ENCODE peak calls at places on chromosome 9, in nine cellular contexts. T is tibial nerve, U is A673, S is H9, J is nephron progenitor cell, H is AG04450, N is right lobe of liver, Z is lung, F is sigmoid colon. L is an unnamed sample.
A peak's percentile ranks its signal among the peaks of the same experiment; 100 is the strongest.

GRCh38 chr9:87547665-87548064 is 50.0 kb downstream of the DAPK1 start:
- DNase-seq in Z (no peak), U (no peak), T (no peak), J (no peak), N (no peak), H (no peak), S (no peak), F (no peak), L (no peak)

GRCh38 chr9:107874591-107875374 is 385.2 kb upstream of the KLF4 start:
- DNase-seq in J (no peak), F (no peak), S (no peak), N (no peak), U (no peak), Z (no peak), H (no peak), T (no peak), L (no peak)

GRCh38 chr9:71986860-71987259 is 73.6 kb downstream of the C9orf57 start:
- DNase-seq in F (no peak), Z (no peak), S (no peak), H (no peak), J (no peak), U (no peak), N (no peak), T (no peak), L (no peak)

GRCh38 chr9:126965077-126965476 is 50.5 kb downstream of the RALGPS1 start:
- DNase-seq in Z (no peak), F (no peak), N (no peak), S (no peak), H (no peak), T (no peak), U (no peak), J (no peak), L (no peak)

GRCh38 chr9:19028835-19029451 is 4.1 kb downstream of the SAXO1 start:
- DNase-seq in U (peak; percentile 45), F (no peak), T (peak; percentile 45), H (peak; percentile 52), N (no peak), J (peak; percentile 54), S (peak; percentile 61), Z (no peak), L (peak; percentile 78)

GRCh38 chr9:136328622-136329041 is 1.3 kb downstream of the GPSM1 start:
- DNase-seq in S (no peak), T (no peak), U (peak; percentile 51), Z (no peak), J (peak; percentile 46), H (no peak), F (peak; percentile 69), N (no peak), L (peak; percentile 75)

GRCh38 chr9:32015795-32016194 is 368.6 kb upstream of the ACO1 start:
- DNase-seq in S (no peak), U (no peak), Z (no peak), H (no peak), F (no peak), N (no peak), J (no peak), T (no peak), L (no peak)

GRCh38 chr9:114121445-114122151 is 22.5 kb upstream of the KIF12 start:
- DNase-seq in U (no peak), N (no peak), Z (no peak), H (no peak), S (no peak), F (no peak), J (peak; percentile 25), T (no peak), L (no peak)

GRCh38 chr9:130833324-130833990 is 1.6 kb upstream of the ABL1 start:
- DNase-seq in F (no peak), H (no peak), Z (no peak), J (no peak), N (no peak), S (no peak), T (no peak), U (no peak), L (no peak)

GRCh38 chr9:28951945-28952344 is 1378.7 kb upstream of the C9orf72 start:
- DNase-seq in U (no peak), N (no peak), H (no peak), F (no peak), T (no peak), J (no peak), S (no peak), Z (no peak), L (no peak)
- TF ChIP-seq CTCF in U (no peak), N (no peak), H (no peak), F (no peak), T (no peak), J (no peak), S (peak; percentile 50), Z (no peak), L (peak; percentile 10)

GRCh38 chr9:20622330-20623020 is at the start of gene MLLT3:
- DNase-seq in J (peak; percentile 97), T (peak; percentile 87), S (peak; percentile 96), Z (peak; percentile 96), U (peak; percentile 95), F (peak; percentile 98), H (peak; percentile 91), N (peak; percentile 97), L (peak; percentile 44)

GRCh38 chr9:20623748-20624124 is 1.4 kb upstream of the MLLT3 start:
- DNase-seq in F (no peak), S (no peak), N (no peak), J (no peak), Z (no peak), H (no peak), U (no peak), T (no peak), L (no peak)

GRCh38 chr9:20623021-20623747 is 885 bp upstream of the MLLT3 start:
- DNase-seq in Z (peak; percentile 31), N (peak; percentile 47), F (peak; percentile 70), H (no peak), S (no peak), T (peak; percentile 14), J (peak; percentile 45), U (peak; percentile 47), L (peak; percentile 26)

GRCh38 chr9:20624201-20625002 is 2.1 kb upstream of the MLLT3 start:
- DNase-seq in Z (peak; percentile 49), U (peak; percentile 82), F (peak; percentile 74), T (peak; percentile 71), J (peak; percentile 48), H (no peak), N (peak; percentile 55), S (peak; percentile 41), L (no peak)

GRCh38 chr9:20625003-20625349 is 2.7 kb upstream of the MLLT3 start:
- DNase-seq in N (no peak), T (no peak), J (no peak), S (no peak), F (no peak), Z (no peak), U (no peak), H (no peak), L (no peak)
- TF ChIP-seq CTCF in N (no peak), T (no peak), J (peak; percentile 34), S (no peak), F (no peak), Z (no peak), U (peak; percentile 7), H (no peak), L (no peak)

GRCh38 chr9:14501366-14501765 is 187.4 kb upstream of the NFIB start:
- DNase-seq in U (no peak), Z (no peak), F (no peak), S (no peak), T (no peak), J (no peak), H (no peak), N (no peak), L (no peak)

GRCh38 chr9:14497476-14497875 is 183.5 kb upstream of the NFIB start:
- DNase-seq in N (no peak), J (no peak), U (no peak), S (no peak), T (peak; percentile 18), Z (no peak), H (no peak), F (no peak), L (no peak)

GRCh38 chr9:14499976-14500375 is 186.0 kb upstream of the NFIB start:
- DNase-seq in J (no peak), F (no peak), H (no peak), T (no peak), U (no peak), N (no peak), Z (no peak), S (no peak), L (no peak)

GRCh38 chr9:14500705-14501104 is 186.8 kb upstream of the NFIB start:
- DNase-seq in J (no peak), S (no peak), N (no peak), Z (no peak), U (no peak), T (no peak), H (no peak), F (no peak), L (no peak)

GRCh38 chr9:14498824-14499223 is 184.9 kb upstream of the NFIB start:
- DNase-seq in Z (no peak), S (no peak), U (no peak), J (no peak), H (no peak), F (no peak), T (no peak), N (no peak), L (no peak)
- TF ChIP-seq CTCF in Z (no peak), S (no peak), U (no peak), J (no peak), H (no peak), F (no peak), T (no peak), N (no peak), L (no peak)

DNA sequence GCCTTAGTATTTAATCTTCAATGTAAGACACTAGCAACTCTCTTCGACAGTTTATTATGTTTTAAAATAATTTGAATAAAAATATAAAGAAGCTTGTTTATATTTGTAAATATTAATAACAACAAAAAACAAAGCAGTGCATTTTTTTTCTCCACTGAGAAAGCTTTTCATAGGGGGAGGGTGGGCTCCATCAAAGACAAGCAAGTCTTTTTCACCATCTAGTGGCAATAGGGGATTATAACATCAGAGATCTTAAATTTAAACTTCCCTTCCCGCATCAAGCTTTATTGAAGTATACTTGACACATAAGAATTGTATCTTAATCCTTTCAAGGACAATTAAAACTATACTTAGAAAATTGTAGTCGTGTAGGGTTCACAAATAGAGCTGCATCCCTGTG is 9.3 kb upstream of the OR13F1 start:
- DNase-seq in T (no peak), N (no peak), H (no peak), J (no peak), U (peak; percentile 34), F (no peak), Z (no peak), S (no peak), L (no peak)
- TF ChIP-seq CTCF in T (no peak), N (no peak), H (no peak), J (peak; percentile 48), U (peak; percentile 44), F (no peak), Z (no peak), S (peak; percentile 72), L (peak; percentile 24)

GRCh38 chr9:12884736-12885395 is 110.0 kb downstream of the LURAP1L start:
- DNase-seq in N (no peak), H (peak; percentile 74), J (no peak), F (no peak), T (no peak), Z (no peak), U (peak; percentile 71), S (no peak), L (no peak)
- TF ChIP-seq CTCF in N (peak; percentile 61), H (peak; percentile 69), J (peak; percentile 37), F (peak; percentile 68), T (peak; percentile 27), Z (peak; percentile 12), U (peak; percentile 71), S (peak; percentile 47), L (peak; percentile 57)

GRCh38 chr9:84862786-84863185 is 193.3 kb downstream of the NTRK2 start:
- DNase-seq in F (no peak), U (peak; percentile 32), Z (peak; percentile 45), S (peak; percentile 90), T (no peak), H (no peak), N (no peak), J (no peak), L (no peak)
- TF ChIP-seq CTCF in F (no peak), U (no peak), Z (no peak), S (no peak), T (no peak), H (no peak), N (no peak), J (no peak), L (no peak)

L was measured in D721Med.